ENCODE peak calls at places on chromosomes 3 and 15, in seven cellular contexts. I is NCI-H510A treated with DMSO at 0.1 percent for 48 hours, O is iPS-NIHi11, F is epithelial cell of prostate, A is NCI-H526 treated with DMSO at 0.1 percent for 48 hours, R is Calu3, X is AG08396. H is an unnamed sample.

GRCh38 chr3:62686916-62687315 is 188.3 kb downstream of the CADPS start:
- DNase-seq in I (no peak), F (no peak), X (no peak), A (no peak), O (no peak), R (no peak), H (no peak)

GRCh38 chr3:134354612-134355275 is 19.5 kb downstream of the AMOTL2 start:
- DNase-seq in R (no peak), X (no peak), A (no peak), I (no peak), O (no peak), F (no peak), H (no peak)

GRCh38 chr3:48694610-48695051 is 8.9 kb upstream of the NCKIPSD start:
- DNase-seq in A (no peak), O (no peak), X (peak; percentile 81), F (no peak), R (peak; percentile 48), I (no peak), H (no peak)

GRCh38 chr3:142888484-142889262 is at the start of gene PCOLCE2:
- DNase-seq in I (peak; percentile 2), F (no peak), X (peak; percentile 51), R (peak; percentile 62), O (peak; percentile 73), A (peak; percentile 47), H (no peak)

GRCh38 chr3:169542347-169542751 is 121.2 kb downstream of the MECOM start:
- DNase-seq in F (no peak), I (no peak), R (no peak), A (no peak), O (no peak), X (no peak), H (no peak)

GRCh38 chr3:76307556-76307955 is 522.2 kb upstream of the ZNF717 start:
- DNase-seq in R (no peak), A (no peak), X (no peak), I (no peak), F (no peak), O (no peak), H (no peak)

GRCh38 chr3:149999421-149999820 is 28.7 kb upstream of the PFN2 start:
- DNase-seq in O (no peak), A (no peak), I (no peak), R (no peak), X (no peak), F (no peak), H (no peak)

GRCh38 chr15:65819563-65819960 is 27.5 kb upstream of the DENND4A start:
- DNase-seq in A (no peak), X (no peak), I (no peak), F (no peak), O (no peak), R (no peak), H (no peak)

GRCh38 chr15:77759896-77760592 is 127.3 kb upstream of the LINGO1 start:
- DNase-seq in O (no peak), F (no peak), X (no peak), R (no peak), I (no peak), A (no peak), H (no peak)

GRCh38 chr3:194397757-194398312 is 1.2 kb downstream of the GP5 start:
- DNase-seq in F (no peak), X (no peak), R (no peak), I (no peak), A (no peak), O (peak; percentile 34), H (no peak)

GRCh38 chr3:48411041-48411588 is 18.8 kb downstream of the PLXNB1 start:
- DNase-seq in F (no peak), A (no peak), I (no peak), R (no peak), O (no peak), X (no peak), H (no peak)

GRCh38 chr15:80461370-80462060 is 57.3 kb downstream of the ARNT2 start:
- DNase-seq in R (no peak), X (no peak), I (no peak), F (no peak), A (no peak), O (no peak), H (no peak)

GRCh38 chr3:165169368-165169767 is 26.8 kb downstream of the SLITRK3 start:
- DNase-seq in R (no peak), X (no peak), A (no peak), F (no peak), I (no peak), O (no peak), H (no peak)

GRCh38 chr15:72463702-72464101 is 10.4 kb upstream of the ARIH1 start:
- DNase-seq in I (no peak), F (no peak), A (no peak), X (no peak), O (no peak), R (no peak), H (no peak)

GRCh38 chr15:101220060-101220459 is 31.8 kb downstream of the CHSY1 start:
- DNase-seq in F (no peak), A (no peak), O (no peak), R (no peak), X (no peak), I (no peak), H (no peak)

GRCh38 chr15:28112101-28112760 is 13.1 kb upstream of the OCA2 start:
- DNase-seq in O (no peak), A (no peak), F (no peak), X (no peak), R (no peak), I (no peak), H (no peak)

GRCh38 chr3:70832811-70833509 is 520.5 kb upstream of the MDFIC2 start:
- DNase-seq in I (no peak), R (no peak), X (peak; percentile 13), O (no peak), F (no peak), A (no peak), H (peak; percentile 64)

GRCh38 chr15:77838061-77838460 is 205.3 kb upstream of the LINGO1 start:
- DNase-seq in I (no peak), X (no peak), O (no peak), A (no peak), F (no peak), R (no peak), H (no peak)

GRCh38 chr3:62252614-62253147 is 120.7 kb downstream of the FEZF2 start:
- DNase-seq in F (no peak), R (no peak), I (no peak), X (peak; percentile 16), O (no peak), A (peak; percentile 53), H (no peak)

GRCh38 chr3:133888739-133889340 is 6.8 kb downstream of the RAB6B start:
- DNase-seq in A (no peak), F (no peak), R (no peak), X (no peak), I (no peak), O (no peak), H (no peak)

GRCh38 chr3:161406594-161407555 is 35.6 kb upstream of the SPTSSB start:
- DNase-seq in R (no peak), X (no peak), I (no peak), A (peak; percentile 76), F (no peak), O (no peak), H (peak; percentile 50)

GRCh38 chr15:45522179-45522930 is at the start of gene SLC30A4:
- DNase-seq in F (no peak), I (peak; percentile 24), O (peak; percentile 76), A (peak; percentile 36), R (peak; percentile 56), X (peak; percentile 91), H (no peak)

GRCh38 chr3:38438421-38438820 is 15.3 kb upstream of the ACVR2B start:
- DNase-seq in A (no peak), R (no peak), I (no peak), F (no peak), O (no peak), X (no peak), H (peak; percentile 90)

H was measured in Kasumi-1.